ENCODE peak calls at places on chromosomes 11 and 22, in six cellular contexts. One of them, this sample, is unnamed.

GRCh38 chr11:8004008-8004407 is 16.9 kb downstream of the EIF3F start:
- DNase-seq in right atrium auricular region: no peak
- DNase-seq in IMR-90: no peak
- DNase-seq in fibroblast of villous mesenchyme: no peak
- DNase-seq in neural crest cell: no peak
- DNase-seq in hepatocyte: no peak
- DNase-seq in this sample: no peak

GRCh38 chr11:44893250-44894216 is 57.1 kb downstream of the TP53I11 start:
- DNase-seq in fibroblast of villous mesenchyme: peak
- DNase-seq in hepatocyte: no peak
- DNase-seq in neural crest cell: no peak
- DNase-seq in right atrium auricular region: no peak
- DNase-seq in IMR-90: no peak
- DNase-seq in this sample: no peak

GRCh38 chr11:129386795-129387390 is 11.2 kb downstream of the BARX2 start:
- DNase-seq in hepatocyte: peak
- DNase-seq in neural crest cell: no peak
- DNase-seq in fibroblast of villous mesenchyme: no peak
- DNase-seq in right atrium auricular region: no peak
- DNase-seq in IMR-90: no peak
- DNase-seq in this sample: no peak

GRCh38 chr11:22199243-22199642 is 6.4 kb downstream of the ANO5 start:
- DNase-seq in neural crest cell: no peak
- DNase-seq in fibroblast of villous mesenchyme: no peak
- DNase-seq in right atrium auricular region: no peak
- DNase-seq in hepatocyte: no peak
- DNase-seq in IMR-90: no peak
- DNase-seq in this sample: no peak

GRCh38 chr22:24536089-24536488 is 18.8 kb downstream of the GUCD1 start:
- DNase-seq in right atrium auricular region: no peak
- DNase-seq in hepatocyte: no peak
- DNase-seq in IMR-90: no peak
- DNase-seq in fibroblast of villous mesenchyme: no peak
- DNase-seq in neural crest cell: no peak
- DNase-seq in this sample: no peak

GRCh38 chr11:45983471-45983845 is 61.0 kb downstream of the LARGE2 start:
- DNase-seq in neural crest cell: no peak
- DNase-seq in fibroblast of villous mesenchyme: no peak
- DNase-seq in right atrium auricular region: no peak
- DNase-seq in hepatocyte: no peak
- DNase-seq in IMR-90: no peak
- DNase-seq in this sample: no peak

GRCh38 chr22:37132773-37133172 is 16.9 kb downstream of the IL2RB start:
- DNase-seq in neural crest cell: no peak
- DNase-seq in fibroblast of villous mesenchyme: no peak
- DNase-seq in right atrium auricular region: no peak
- DNase-seq in hepatocyte: no peak
- DNase-seq in IMR-90: no peak
- DNase-seq in this sample: no peak

GRCh38 chr11:43580735-43581369 is 99.7 kb upstream of the HSD17B12 start:
- DNase-seq in neural crest cell: no peak
- DNase-seq in fibroblast of villous mesenchyme: no peak
- DNase-seq in hepatocyte: no peak
- DNase-seq in IMR-90: peak
- DNase-seq in right atrium auricular region: no peak
- DNase-seq in this sample: no peak

GRCh38 chr22:42949159-42949558 is 65.8 kb downstream of the PACSIN2 start:
- DNase-seq in hepatocyte: no peak
- DNase-seq in fibroblast of villous mesenchyme: peak
- DNase-seq in right atrium auricular region: no peak
- DNase-seq in IMR-90: peak
- DNase-seq in neural crest cell: no peak
- DNase-seq in this sample: peak

GRCh38 chr11:2768471-2769408 is 68.9 kb upstream of the KCNQ1OT1 start:
- DNase-seq in IMR-90: peak
- DNase-seq in right atrium auricular region: peak
- DNase-seq in fibroblast of villous mesenchyme: peak
- DNase-seq in hepatocyte: peak
- DNase-seq in neural crest cell: no peak
- DNase-seq in this sample: peak

GRCh38 chr22:31661851-31662667 is at the start of gene PISD:
- DNase-seq in IMR-90: peak
- DNase-seq in neural crest cell: peak
- DNase-seq in fibroblast of villous mesenchyme: peak
- DNase-seq in right atrium auricular region: peak
- DNase-seq in hepatocyte: peak
- DNase-seq in this sample: peak
- TF ChIP-seq CTCF in IMR-90: no peak
- TF ChIP-seq CTCF in neural crest cell: no peak
- TF ChIP-seq CTCF in fibroblast of villous mesenchyme: no peak
- TF ChIP-seq CTCF in right atrium auricular region: no peak
- TF ChIP-seq CTCF in hepatocyte: no peak
- TF ChIP-seq CTCF in this sample: no peak

DNA sequence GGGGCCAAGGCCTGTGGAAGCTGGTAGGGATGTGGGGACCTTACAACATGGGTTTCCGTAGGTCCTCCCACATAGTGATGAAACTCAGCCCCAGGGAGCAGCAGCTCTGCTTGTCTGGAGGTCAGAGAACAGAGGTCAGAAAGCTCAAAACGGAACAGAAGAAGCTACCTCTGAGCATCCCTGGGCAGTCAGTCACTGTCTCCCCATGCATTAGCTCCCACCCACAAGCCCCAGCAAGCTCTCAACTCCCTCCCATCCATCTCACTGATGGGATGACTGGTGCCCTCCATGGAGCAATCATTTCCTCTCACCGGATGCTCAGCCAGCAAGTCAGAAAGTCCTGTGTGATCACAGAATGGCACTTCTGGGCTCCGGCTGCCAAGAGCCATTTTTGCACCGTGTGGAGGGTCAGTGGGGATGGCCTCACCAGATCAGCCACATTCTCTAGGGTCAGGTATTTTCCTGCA is 1.9 kb downstream of the TPP1 start:
- DNase-seq in right atrium auricular region: no peak
- DNase-seq in IMR-90: no peak
- DNase-seq in hepatocyte: no peak
- DNase-seq in neural crest cell: no peak
- DNase-seq in fibroblast of villous mesenchyme: peak
- DNase-seq in this sample: peak
- TF ChIP-seq CTCF in right atrium auricular region: no peak
- TF ChIP-seq CTCF in IMR-90: no peak
- TF ChIP-seq CTCF in hepatocyte: no peak
- TF ChIP-seq CTCF in neural crest cell: no peak
- TF ChIP-seq CTCF in fibroblast of villous mesenchyme: no peak
- TF ChIP-seq CTCF in this sample: no peak

GRCh38 chr11:94297967-94298576 is 6.3 kb upstream of the IZUMO1R start:
- DNase-seq in IMR-90: no peak
- DNase-seq in neural crest cell: no peak
- DNase-seq in fibroblast of villous mesenchyme: no peak
- DNase-seq in right atrium auricular region: no peak
- DNase-seq in hepatocyte: no peak
- DNase-seq in this sample: no peak
- TF ChIP-seq CTCF in IMR-90: no peak
- TF ChIP-seq CTCF in neural crest cell: no peak
- TF ChIP-seq CTCF in fibroblast of villous mesenchyme: peak
- TF ChIP-seq CTCF in right atrium auricular region: no peak
- TF ChIP-seq CTCF in hepatocyte: no peak
- TF ChIP-seq CTCF in this sample: no peak

GRCh38 chr11:59678118-59678812 is 9.4 kb upstream of the PATL1 start:
- DNase-seq in hepatocyte: no peak
- DNase-seq in neural crest cell: no peak
- DNase-seq in fibroblast of villous mesenchyme: peak
- DNase-seq in IMR-90: no peak
- DNase-seq in right atrium auricular region: no peak
- DNase-seq in this sample: peak
- TF ChIP-seq CTCF in hepatocyte: no peak
- TF ChIP-seq CTCF in neural crest cell: peak
- TF ChIP-seq CTCF in fibroblast of villous mesenchyme: peak
- TF ChIP-seq CTCF in IMR-90: no peak
- TF ChIP-seq CTCF in right atrium auricular region: no peak
- TF ChIP-seq CTCF in this sample: no peak

GRCh38 chr22:48566741-48567140 is 1260.9 kb downstream of the BRD1 start:
- DNase-seq in fibroblast of villous mesenchyme: no peak
- DNase-seq in right atrium auricular region: no peak
- DNase-seq in hepatocyte: no peak
- DNase-seq in neural crest cell: no peak
- DNase-seq in IMR-90: no peak
- DNase-seq in this sample: no peak
- TF ChIP-seq CTCF in fibroblast of villous mesenchyme: no peak
- TF ChIP-seq CTCF in right atrium auricular region: no peak
- TF ChIP-seq CTCF in hepatocyte: no peak
- TF ChIP-seq CTCF in neural crest cell: no peak
- TF ChIP-seq CTCF in IMR-90: no peak
- TF ChIP-seq CTCF in this sample: no peak

DNA sequence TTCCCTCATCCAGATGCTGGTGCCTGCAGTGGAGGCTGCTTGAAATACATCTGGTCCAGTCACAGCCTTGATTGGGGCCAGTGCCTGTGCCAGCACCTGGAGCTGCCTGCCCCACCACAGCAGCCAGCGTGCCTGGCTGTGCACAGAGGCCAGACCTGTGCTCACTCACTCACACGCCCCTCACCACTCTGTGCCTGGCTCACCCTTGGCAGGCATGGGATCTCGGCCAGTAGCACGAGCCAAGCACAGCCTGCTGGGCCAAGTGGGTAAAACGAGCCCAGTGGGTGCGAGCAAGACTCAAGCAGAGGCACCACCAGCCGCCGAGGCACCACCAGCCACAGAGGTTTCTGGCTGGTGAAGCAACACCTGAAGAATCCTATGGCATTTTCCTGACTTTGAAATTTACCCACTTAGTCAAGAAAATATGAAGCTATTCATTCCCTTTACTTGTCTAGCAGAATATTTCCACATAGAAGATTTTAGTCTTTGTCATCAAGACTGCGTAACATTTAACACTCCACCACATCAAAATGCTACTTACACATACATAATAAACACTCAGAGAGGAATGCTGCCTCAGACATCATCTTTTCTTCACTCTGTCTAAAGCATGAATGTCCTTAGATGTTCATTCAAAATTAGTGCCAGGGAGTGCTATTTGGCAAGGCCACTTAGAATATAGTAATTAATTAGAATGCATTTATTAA is 424.3 kb upstream of the FAT3 start:
- DNase-seq in fibroblast of villous mesenchyme: no peak
- DNase-seq in neural crest cell: no peak
- DNase-seq in right atrium auricular region: no peak
- DNase-seq in IMR-90: no peak
- DNase-seq in hepatocyte: no peak
- DNase-seq in this sample: no peak
- TF ChIP-seq CTCF in fibroblast of villous mesenchyme: no peak
- TF ChIP-seq CTCF in neural crest cell: no peak
- TF ChIP-seq CTCF in right atrium auricular region: no peak
- TF ChIP-seq CTCF in IMR-90: no peak
- TF ChIP-seq CTCF in hepatocyte: no peak
- TF ChIP-seq CTCF in this sample: no peak

GRCh38 chr11:63920870-63921417 is 4.0 kb upstream of the RCOR2 start:
- DNase-seq in hepatocyte: peak
- DNase-seq in neural crest cell: no peak
- DNase-seq in right atrium auricular region: no peak
- DNase-seq in fibroblast of villous mesenchyme: no peak
- DNase-seq in IMR-90: no peak
- DNase-seq in this sample: no peak
- TF ChIP-seq CTCF in hepatocyte: peak
- TF ChIP-seq CTCF in neural crest cell: peak
- TF ChIP-seq CTCF in right atrium auricular region: no peak
- TF ChIP-seq CTCF in fibroblast of villous mesenchyme: peak
- TF ChIP-seq CTCF in IMR-90: peak
- TF ChIP-seq CTCF in this sample: peak